ENCODE peak calls at places on chromosomes 12 and 14, in six cellular contexts. Y is RWPE1; T is CD8-positive, alpha-beta T cell; P is nephron progenitor cell; R is fibroblast of mammary gland; A is dorsolateral prefrontal cortex. K is an unnamed sample.

GRCh38 chr14:59200214-59200613 is 11.7 kb downstream of the DAAM1 start:
- DNase-seq in Y (no peak), T (no peak), P (no peak), R (no peak), A (no peak), K (no peak)

GRCh38 chr12:116736962-116737773 is 701 bp downstream of the SPRING1 start:
- DNase-seq in Y (peak), T (no peak), P (peak), R (no peak), A (no peak), K (no peak)

GRCh38 chr12:63036974-63037335 is 102.0 kb upstream of the PPM1H start:
- DNase-seq in Y (no peak), T (no peak), P (no peak), R (no peak), A (no peak), K (no peak)

GRCh38 chr12:48281811-48282210 is 68.9 kb downstream of the ZNF641 start:
- DNase-seq in Y (no peak), T (no peak), P (no peak), R (no peak), A (no peak), K (no peak)

GRCh38 chr12:75553865-75554555 is 42.6 kb upstream of the KRR1 start:
- DNase-seq in Y (no peak), T (no peak), P (no peak), R (no peak), A (no peak), K (no peak)

GRCh38 chr12:93061414-93062099 is 132.5 kb upstream of the EEA1 start:
- DNase-seq in Y (no peak), T (no peak), P (no peak), R (no peak), A (peak), K (no peak)

GRCh38 chr12:124994435-124994975 is 1.1 kb downstream of the BRI3BP start:
- DNase-seq in Y (peak), T (no peak), P (peak), R (no peak), A (no peak), K (no peak)

GRCh38 chr14:70514168-70515069 is 20.4 kb downstream of the ADAM20 start:
- DNase-seq in Y (no peak), T (no peak), P (no peak), R (no peak), A (no peak), K (no peak)

GRCh38 chr14:22474730-22475351 is 114.2 kb downstream of the DAD1 start:
- DNase-seq in Y (no peak), T (no peak), P (no peak), R (peak), A (no peak), K (no peak)

GRCh38 chr14:71246539-71246938 is 339.3 kb downstream of the PCNX1 start:
- DNase-seq in Y (no peak), T (no peak), P (no peak), R (no peak), A (no peak), K (no peak)

GRCh38 chr12:11136075-11136474 is 1.6 kb upstream of the TAS2R30 start:
- DNase-seq in Y (no peak), T (no peak), P (no peak), R (no peak), A (no peak), K (no peak)

GRCh38 chr12:132489078-132489601 is 811 bp upstream of the FBRSL1 start:
- DNase-seq in Y (no peak), T (peak), P (peak), R (no peak), A (no peak), K (peak)

GRCh38 chr12:27751386-27752047 is 28.5 kb upstream of the KLHL42 start:
- DNase-seq in Y (peak), T (peak), P (no peak), R (no peak), A (no peak), K (no peak)

GRCh38 chr12:21433525-21433924 is 3.9 kb upstream of the PYROXD1 start:
- DNase-seq in Y (no peak), T (no peak), P (no peak), R (no peak), A (no peak), K (no peak)

GRCh38 chr14:103022669-103023044 is 34.7 kb downstream of the CDC42BPB start:
- DNase-seq in Y (no peak), T (no peak), P (no peak), R (no peak), A (no peak), K (no peak)
- TF ChIP-seq CTCF in Y (no peak), T (no peak), P (no peak), R (no peak), A (no peak), K (no peak)

GRCh38 chr14:34906287-34906686 is 31.1 kb upstream of the BAZ1A start:
- DNase-seq in Y (no peak), T (no peak), P (no peak), R (no peak), A (no peak), K (no peak)

GRCh38 chr14:34911209-34912150 is 36.3 kb upstream of the BAZ1A start:
- DNase-seq in Y (no peak), T (no peak), P (no peak), R (peak), A (no peak), K (no peak)

GRCh38 chr14:34913619-34914018 is 38.5 kb upstream of the BAZ1A start:
- DNase-seq in Y (no peak), T (no peak), P (no peak), R (no peak), A (no peak), K (no peak)

GRCh38 chr14:34912966-34913365 is 37.8 kb upstream of the BAZ1A start:
- DNase-seq in Y (no peak), T (no peak), P (no peak), R (no peak), A (no peak), K (no peak)

GRCh38 chr14:34912182-34912581 is 37.0 kb upstream of the BAZ1A start:
- DNase-seq in Y (no peak), T (no peak), P (no peak), R (peak), A (no peak), K (no peak)
- TF ChIP-seq CTCF in Y (no peak), T (no peak), P (no peak), R (no peak), A (no peak), K (no peak)

GRCh38 chr12:109927622-109928021 is 27.5 kb downstream of the TCHP start:
- DNase-seq in Y (peak), T (peak), P (peak), R (peak), A (no peak), K (peak)
- TF ChIP-seq CTCF in Y (peak), T (peak), P (peak), R (peak), A (peak), K (peak)

GRCh38 chr14:74549588-74549987 is 56.0 kb downstream of the ISCA2 start:
- DNase-seq in Y (peak), T (no peak), P (no peak), R (peak), A (no peak), K (no peak)
- TF ChIP-seq CTCF in Y (no peak), T (no peak), P (no peak), R (peak), A (no peak), K (no peak)

GRCh38 chr14:96764012-96764411 is 33.2 kb upstream of the VRK1 start:
- DNase-seq in Y (no peak), T (no peak), P (no peak), R (no peak), A (no peak), K (no peak)

GRCh38 chr14:96757456-96757855 is 39.7 kb upstream of the VRK1 start:
- DNase-seq in Y (peak), T (no peak), P (no peak), R (no peak), A (no peak), K (no peak)

GRCh38 chr14:96761066-96761465 is 36.1 kb upstream of the VRK1 start:
- DNase-seq in Y (no peak), T (no peak), P (no peak), R (no peak), A (no peak), K (no peak)

GRCh38 chr14:96756745-96757144 is 40.4 kb upstream of the VRK1 start:
- DNase-seq in Y (no peak), T (no peak), P (no peak), R (no peak), A (no peak), K (no peak)

DNA sequence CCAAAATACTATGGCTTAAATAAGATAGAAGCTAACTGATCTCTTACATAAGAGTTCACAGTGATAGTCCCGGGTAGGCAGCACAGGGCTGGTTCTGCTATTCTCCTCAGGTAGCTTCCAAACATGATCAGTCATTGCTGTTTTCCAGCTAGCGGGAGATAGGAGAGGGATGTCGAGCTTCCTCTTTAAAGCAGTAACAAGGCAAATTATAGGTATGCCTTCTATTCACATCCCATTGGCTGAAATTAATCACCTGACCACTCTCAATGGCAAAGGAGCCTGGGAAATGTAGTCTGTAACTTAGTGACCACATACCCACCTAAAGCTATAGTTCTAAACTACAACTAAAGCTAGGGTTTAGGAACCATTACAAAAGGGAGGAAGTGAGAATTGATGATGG is 34.5 kb upstream of the VRK1 start:
- DNase-seq in Y (peak), T (no peak), P (peak), R (peak), A (no peak), K (peak)
- TF ChIP-seq CTCF in Y (no peak), T (no peak), P (no peak), R (no peak), A (no peak), K (no peak)

GRCh38 chr14:99840774-99841305 is 47.6 kb downstream of the EML1 start:
- DNase-seq in Y (no peak), T (no peak), P (no peak), R (no peak), A (no peak), K (no peak)

GRCh38 chr14:99840265-99840664 is 47.1 kb downstream of the EML1 start:
- DNase-seq in Y (no peak), T (no peak), P (no peak), R (no peak), A (no peak), K (no peak)

GRCh38 chr14:99838555-99839193 is 45.5 kb downstream of the EML1 start:
- DNase-seq in Y (peak), T (no peak), P (no peak), R (peak), A (no peak), K (no peak)

GRCh38 chr14:99839696-99840095 is 46.5 kb downstream of the EML1 start:
- DNase-seq in Y (no peak), T (no peak), P (no peak), R (no peak), A (no peak), K (no peak)

DNA sequence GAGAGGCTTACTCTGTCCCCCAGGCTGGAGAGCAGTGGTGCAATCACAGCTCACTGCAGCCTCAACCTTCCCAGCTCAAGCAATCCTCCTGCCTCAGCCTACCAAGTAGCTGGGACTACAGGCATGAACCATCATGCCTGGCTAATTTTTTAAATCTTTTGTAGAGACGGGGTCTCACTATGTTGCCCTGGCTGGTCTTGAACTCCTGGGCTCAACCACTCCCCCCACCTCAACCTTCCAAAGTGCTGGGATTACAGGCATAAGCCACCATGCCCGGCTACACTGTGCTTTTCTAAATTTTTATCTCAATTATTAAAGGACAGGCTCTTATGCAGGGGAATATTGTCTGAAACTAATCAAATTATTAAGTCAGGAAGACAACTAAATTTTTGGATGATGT is 44.6 kb downstream of the EML1 start:
- DNase-seq in Y (no peak), T (no peak), P (no peak), R (no peak), A (no peak), K (no peak)
- TF ChIP-seq CTCF in Y (no peak), T (no peak), P (no peak), R (no peak), A (no peak), K (no peak)

GRCh38 chr12:41795910-41796309 is 348.8 kb downstream of the GXYLT1 start:
- DNase-seq in Y (no peak), T (no peak), P (peak), R (no peak), A (no peak), K (peak)
- TF ChIP-seq CTCF in Y (no peak), T (no peak), P (no peak), R (no peak), A (no peak), K (peak)

GRCh38 chr12:112294793-112295192 is 87.4 kb downstream of the HECTD4 start:
- DNase-seq in Y (no peak), T (no peak), P (no peak), R (peak), A (no peak), K (no peak)
- TF ChIP-seq CTCF in Y (no peak), T (no peak), P (no peak), R (peak), A (no peak), K (no peak)

DNA sequence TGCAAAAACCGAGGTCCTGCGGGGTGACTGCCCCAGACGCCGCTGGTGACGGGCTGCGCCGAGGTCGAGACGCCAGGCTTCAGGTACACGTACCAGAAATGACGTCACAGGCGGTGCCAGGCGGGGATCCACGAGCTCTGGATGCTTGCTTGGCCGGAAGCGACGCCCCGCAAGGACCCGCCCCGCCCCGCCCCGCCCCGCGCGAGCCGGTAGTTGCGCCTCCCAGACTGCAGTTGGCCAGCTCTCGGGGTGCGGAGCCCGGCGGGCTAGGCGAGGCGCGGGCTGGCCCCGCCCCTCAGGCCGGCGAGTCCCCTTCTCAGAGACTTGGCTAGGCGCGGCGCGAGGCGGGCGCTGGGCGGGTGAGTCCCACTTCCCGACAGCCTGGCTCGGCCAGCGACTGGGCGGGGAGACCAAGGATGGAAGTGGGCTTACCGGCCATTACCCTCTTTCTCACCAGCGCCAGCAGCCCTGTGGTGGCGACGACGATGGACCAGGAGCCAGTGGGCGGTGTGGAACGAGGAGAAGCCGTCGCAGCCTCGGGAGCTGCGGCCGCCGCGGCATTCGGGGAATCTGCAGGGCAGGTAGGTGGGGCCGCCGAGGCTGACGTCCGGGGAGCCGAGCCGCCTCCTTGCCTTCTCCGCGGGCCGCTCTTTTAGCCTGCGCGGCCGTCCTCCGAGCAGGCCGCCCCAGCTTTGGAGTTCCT is at the start of gene FAM177A1:
- DNase-seq in Y (peak), T (peak), P (peak), R (peak), A (peak), K (peak)
- TF ChIP-seq CTCF in Y (no peak), T (no peak), P (no peak), R (no peak), A (peak), K (no peak)

DNA sequence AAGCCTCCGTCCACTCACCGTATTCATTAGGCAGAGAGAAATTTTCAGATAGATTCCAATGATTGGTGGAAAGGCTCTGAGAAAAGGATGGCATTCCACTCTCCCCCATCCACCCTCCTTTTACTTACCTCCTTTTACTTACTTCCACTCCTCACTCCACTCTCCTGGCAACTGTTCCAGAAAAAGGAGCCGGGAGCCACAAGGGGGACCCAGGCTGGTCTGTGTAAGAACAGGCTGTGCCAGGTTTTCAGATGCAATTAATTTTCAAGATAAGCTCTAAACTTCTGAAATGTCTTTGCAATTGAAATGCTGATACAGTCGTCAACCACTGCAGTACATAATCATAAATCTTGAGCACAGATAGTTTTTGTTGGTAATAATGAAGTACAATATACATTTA is 248.8 kb downstream of the ANO6 start:
- DNase-seq in Y (no peak), T (no peak), P (no peak), R (no peak), A (no peak), K (no peak)
- TF ChIP-seq CTCF in Y (no peak), T (no peak), P (no peak), R (peak), A (no peak), K (peak)